ENCODE peak calls at places on chromosomes 11 and 22, in four cellular contexts. O is A549, N is HepG2, Q is K562. V is an unnamed sample. For H3K4me1, the result is how much of the 10 kb centered on the place peaks cover.

GRCh38 chr11:128330203-128330602 is 257.2 kb downstream of the ETS1 start:
- DNase-seq in O (no peak), Q (no peak), N (no peak), V (no peak)

GRCh38 chr11:8732748-8733241 is 50.2 kb downstream of the RPL27A start:
- DNase-seq in O (no peak), Q (no peak), N (no peak), V (peak)

GRCh38 chr11:17457361-17458104 is 19.1 kb downstream of the ABCC8 start:
- DNase-seq in Q (no peak), N (no peak), O (no peak), V (no peak)

GRCh38 chr11:119422505-119423416 is at the start of gene THY1:
- DNase-seq in Q (no peak), O (no peak), N (no peak), V (peak)

GRCh38 chr11:46330887-46331652 is 16.2 kb upstream of the DGKZ start:
- DNase-seq in N (no peak), O (no peak), Q (no peak), V (no peak)

GRCh38 chr11:19419813-19420212 is 179.1 kb upstream of the E2F8 start:
- DNase-seq in Q (no peak), O (no peak), N (no peak), V (peak)

GRCh38 chr11:92844197-92844596 is 125.3 kb upstream of the MTNR1B start:
- DNase-seq in Q (no peak), O (no peak), N (no peak), V (no peak)

GRCh38 chr11:134346101-134346975 is 14.6 kb downstream of the GLB1L2 start:
- DNase-seq in O (no peak), Q (no peak), N (no peak), V (no peak)

GRCh38 chr22:44392446-44392921 is 79.7 kb upstream of the SHISAL1 start:
- DNase-seq in Q (no peak), O (no peak), N (no peak), V (peak)

GRCh38 chr11:17230867-17231851 is 23.4 kb upstream of the PIK3C2A start:
- DNase-seq in O (no peak), Q (no peak), N (no peak), V (no peak)

GRCh38 chr11:1204381-1205101 is 18.3 kb upstream of the MUC5B start:
- DNase-seq in O (no peak), Q (peak), N (no peak), V (no peak)

GRCh38 chr11:19753451-19754041 is 40.9 kb downstream of the NAV2 start:
- DNase-seq in Q (no peak), N (no peak), O (no peak), V (peak)

GRCh38 chr22:40196628-40197027 is 18.9 kb downstream of the TNRC6B start:
- DNase-seq in Q (no peak), O (peak), N (no peak), V (peak)
- TF ChIP-seq MAZ in Q (no peak), O (no peak), N (no peak), V (no peak)

GRCh38 chr11:77823775-77824174 is 2.8 kb downstream of the AAMDC start:
- DNase-seq in N (peak), O (no peak), Q (no peak), V (peak)

GRCh38 chr11:77819411-77819920 is 1.1 kb downstream of the RSF1 start:
- DNase-seq in N (peak), Q (peak), O (peak), V (peak)

GRCh38 chr11:77821349-77821851 is 456 bp downstream of the AAMDC start:
- DNase-seq in N (peak), O (peak), Q (peak), V (peak)

GRCh38 chr11:77819921-77820564 is 479 bp downstream of the RSF1 start:
- DNase-seq in O (peak), Q (peak), N (peak), V (peak)

DNA sequence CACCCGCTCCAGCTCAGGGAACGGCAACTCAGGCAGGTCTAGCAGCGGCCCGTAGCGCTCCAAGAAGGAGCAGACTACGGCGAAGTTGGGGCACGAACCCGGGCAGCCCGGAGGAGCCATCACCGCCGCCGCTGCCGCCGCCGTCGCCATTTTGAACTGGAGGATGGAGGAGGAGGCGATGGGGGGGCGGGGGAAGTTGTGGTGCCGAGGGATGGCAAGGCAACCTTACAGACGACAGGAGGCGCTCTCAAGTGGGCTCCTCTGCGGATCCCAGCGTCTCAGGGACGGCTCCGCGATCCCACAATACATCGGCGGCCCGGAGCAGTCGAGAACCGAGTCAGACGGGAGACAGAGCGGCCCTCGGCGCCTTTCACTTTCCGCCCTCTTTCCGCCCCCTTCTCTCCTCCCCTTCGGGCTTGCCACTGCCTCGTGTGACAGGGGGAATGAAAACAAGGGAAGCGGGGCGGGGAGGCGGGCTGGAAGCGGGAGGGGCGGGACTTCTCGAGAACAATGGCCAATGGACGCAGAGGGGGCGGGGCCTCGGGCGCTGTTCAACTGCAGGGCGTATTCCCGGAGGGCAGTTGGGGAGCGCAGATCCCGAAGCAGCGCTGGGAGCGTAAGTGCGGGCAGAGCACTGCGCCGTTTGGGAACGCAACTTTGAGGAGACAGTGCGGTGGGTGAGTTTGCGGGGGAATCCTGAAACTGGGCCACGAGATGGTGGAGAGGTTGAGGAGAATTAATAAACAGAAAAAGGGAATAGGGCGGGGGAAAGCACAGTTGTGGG is at the start of the genes AAMDC and RSF1:
- DNase-seq in N (peak), O (peak), Q (peak), V (peak)
- TF ChIP-seq CTCF in N (peak), O (peak), Q (peak), V (peak)

DNA sequence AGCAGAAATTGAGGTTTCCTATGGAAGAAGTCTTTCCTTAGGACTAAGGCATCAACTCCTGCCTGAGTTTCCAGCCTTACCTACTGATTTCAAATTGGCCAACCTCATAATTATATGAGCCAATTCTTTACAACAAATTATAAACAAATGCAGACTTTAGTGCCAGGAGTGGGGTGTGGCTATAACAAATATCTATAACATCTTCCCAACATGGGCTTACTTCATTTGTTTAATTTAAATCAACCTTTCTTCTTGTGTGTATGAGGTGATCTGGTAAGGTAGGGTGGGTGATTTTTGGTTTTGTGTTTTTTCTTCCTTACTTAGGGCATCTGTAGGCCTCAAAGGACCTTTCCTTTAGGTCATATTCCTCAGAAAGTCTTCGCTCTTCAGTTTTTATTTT is 354.9 kb downstream of the SHANK2 start:
- DNase-seq in Q (no peak), N (no peak), O (no peak), V (no peak)
- H3K4me1 ChIP-seq in Q (under half), N (under half), O (under half), V (under half)

GRCh38 chr11:63910605-63911195 is 6.3 kb downstream of the RCOR2 start:
- DNase-seq in N (no peak), Q (no peak), O (no peak), V (no peak)

GRCh38 chr11:63912678-63913077 is 4.3 kb downstream of the RCOR2 start:
- DNase-seq in Q (no peak), N (no peak), O (no peak), V (no peak)

GRCh38 chr11:63909621-63910506 is 7.1 kb downstream of the RCOR2 start:
- DNase-seq in Q (no peak), N (no peak), O (no peak), V (no peak)

GRCh38 chr11:63911876-63912275 is 5.1 kb downstream of the RCOR2 start:
- DNase-seq in O (no peak), Q (no peak), N (no peak), V (no peak)

GRCh38 chr11:63911440-63911839 is 5.5 kb downstream of the RCOR2 start:
- DNase-seq in Q (no peak), O (no peak), N (no peak), V (no peak)
- TF ChIP-seq MAZ in Q (no peak), O (no peak), N (no peak), V (no peak)

DNA sequence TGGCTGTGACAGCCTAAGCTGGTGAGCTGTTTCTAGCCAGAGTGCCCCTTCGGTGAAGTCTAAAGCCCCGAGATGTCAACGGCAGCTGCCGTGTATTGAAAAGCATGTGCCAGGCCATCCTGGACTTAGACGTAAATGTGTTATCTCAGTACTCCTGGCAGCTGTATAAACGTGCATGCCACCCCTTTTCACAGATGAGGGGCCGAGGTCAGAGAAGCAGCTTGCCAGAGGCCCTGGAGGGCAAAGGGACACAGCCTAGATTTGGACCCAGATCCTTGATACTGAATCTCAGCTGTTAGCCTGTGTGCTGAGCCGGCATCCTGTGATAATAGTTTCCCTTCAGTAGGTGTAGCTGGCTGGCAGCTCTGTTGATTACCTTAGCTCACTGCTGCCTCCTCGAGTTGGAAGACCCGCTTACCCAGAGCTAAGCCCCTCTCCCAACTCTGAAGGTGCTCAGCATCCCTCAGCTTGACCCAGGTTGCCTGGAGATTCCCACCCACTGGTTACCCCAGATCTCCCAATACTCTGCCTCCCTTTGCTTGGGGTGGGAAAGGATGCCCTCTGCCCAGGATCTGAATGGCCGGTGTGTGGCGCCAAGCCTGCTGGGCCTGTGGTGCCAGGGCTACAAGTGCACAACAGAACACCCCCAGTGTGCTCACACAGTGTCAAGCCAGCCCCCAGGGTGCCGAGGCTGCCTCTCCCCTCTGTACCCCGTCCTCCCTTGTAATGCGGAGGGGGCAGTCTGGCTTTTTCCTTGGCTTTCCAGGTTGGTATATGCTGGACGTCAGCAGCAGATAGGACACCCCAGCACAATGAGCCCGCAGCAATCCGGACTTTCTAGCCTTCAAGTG is 59.8 kb upstream of the WNT7B start:
- DNase-seq in O (peak), N (peak), Q (peak), V (no peak)
- TF ChIP-seq CTCF in O (peak), N (peak), Q (no peak), V (peak)

DNA sequence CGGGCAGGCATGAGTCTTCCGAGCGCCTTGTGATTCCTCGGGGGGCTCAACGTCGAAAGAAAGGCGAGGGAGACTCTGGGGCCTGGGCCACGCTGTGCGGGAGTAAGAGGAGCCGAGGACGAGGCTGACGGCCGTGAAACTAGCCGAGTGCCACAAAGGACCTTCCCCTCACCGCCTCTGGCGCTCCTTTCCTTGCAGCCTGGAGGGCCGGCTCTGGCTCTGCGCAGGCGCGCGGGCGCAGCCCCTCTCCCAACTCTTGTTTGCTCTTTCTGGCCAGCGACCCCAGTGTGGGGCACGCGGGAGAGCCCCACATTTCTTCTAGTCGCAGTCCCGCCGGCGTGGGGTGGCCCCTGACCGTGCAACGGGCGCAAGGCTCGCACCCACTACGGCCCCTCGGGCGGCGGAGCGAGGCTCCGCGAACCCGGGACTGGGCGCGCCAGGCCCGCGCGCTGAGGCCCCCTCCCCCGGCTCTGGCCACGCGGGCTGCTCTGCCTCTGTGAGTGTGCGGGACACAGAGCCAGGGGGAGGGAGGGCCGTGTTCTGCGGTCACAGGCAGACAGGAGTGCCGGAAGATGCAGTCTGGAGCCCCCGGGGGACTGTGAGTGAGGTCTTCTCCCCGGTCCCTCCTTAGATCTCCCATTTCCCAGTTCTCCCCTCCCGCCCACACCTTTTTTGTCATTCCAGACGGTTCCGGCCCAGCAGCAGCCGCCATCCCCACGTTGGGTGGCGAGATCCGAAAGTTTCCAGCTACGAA is 1.0 kb upstream of the TOB2 start:
- DNase-seq in N (peak), Q (peak), O (no peak), V (peak)
- H3K4me1 ChIP-seq in N (under half), Q (under half), O (under half), V (under half)